ENCODE peak calls at places on chromosomes 7 and 10, in five cellular contexts. O, F, Q, W and I are unnamed samples.
A peak's percentile ranks its signal among the peaks of the same experiment; 100 is the strongest.

GRCh38 chr7:104655592-104655991 is 327.2 kb downstream of the LHFPL3 start:
- DNase-seq in O (no peak), F (no peak), Q (no peak), W (no peak), I (no peak)

GRCh38 chr10:100183482-100183881 is 2.3 kb downstream of the ERLIN1 start:
- DNase-seq in O (no peak), F (no peak), Q (no peak), W (peak; percentile 44), I (peak; percentile 90)

GRCh38 chr7:109377076-109377884 is 807.6 kb downstream of the DNAJB9 start:
- DNase-seq in O (no peak), F (no peak), Q (no peak), W (no peak), I (no peak)

GRCh38 chr10:32210306-32211045 is 136.5 kb downstream of the EPC1 start:
- DNase-seq in O (peak; percentile 65), F (peak; percentile 39), Q (no peak), W (peak; percentile 68), I (peak; percentile 68)

GRCh38 chr7:117238472-117238871 is 84.4 kb downstream of the WNT2 start:
- DNase-seq in O (no peak), F (no peak), Q (no peak), W (no peak), I (no peak)

GRCh38 chr10:21494221-21495001 is 31.1 kb downstream of the SKIDA1 start:
- DNase-seq in O (peak; percentile 57), F (peak; percentile 31), Q (no peak), W (peak; percentile 41), I (no peak)

GRCh38 chr7:132117181-132117580 is 459.1 kb downstream of the PLXNA4 start:
- DNase-seq in O (peak; percentile 70), F (no peak), Q (no peak), W (peak; percentile 8), I (no peak)

GRCh38 chr7:26489404-26489803 is 197.7 kb downstream of the SNX10 start:
- DNase-seq in O (no peak), F (no peak), Q (no peak), W (no peak), I (no peak)

GRCh38 chr7:79241288-79242055 is 212.0 kb downstream of the MAGI2 start:
- DNase-seq in O (peak; percentile 87), F (no peak), Q (no peak), W (peak; percentile 57), I (peak; percentile 84)

GRCh38 chr10:97566338-97566986 is 6.1 kb upstream of the ANKRD2 start:
- DNase-seq in O (no peak), F (no peak), Q (no peak), W (no peak), I (no peak)

GRCh38 chr10:25933653-25934608 is at the start of gene MYO3A:
- DNase-seq in O (no peak), F (no peak), Q (no peak), W (no peak), I (no peak)

GRCh38 chr7:129671276-129671675 is 59.8 kb downstream of the NRF1 start:
- DNase-seq in O (no peak), F (no peak), Q (no peak), W (no peak), I (no peak)

GRCh38 chr10:102412293-102412692 is 6.3 kb downstream of the PSD start:
- DNase-seq in O (no peak), F (no peak), Q (no peak), W (no peak), I (no peak)

GRCh38 chr10:70109064-70109729 is 23.4 kb downstream of the AIFM2 start:
- DNase-seq in O (no peak), F (no peak), Q (no peak), W (no peak), I (no peak)

GRCh38 chr7:40268836-40269235 is 134.0 kb downstream of the SUGCT start:
- DNase-seq in O (no peak), F (no peak), Q (no peak), W (no peak), I (no peak)

GRCh38 chr7:100053201-100053600 is 3.6 kb downstream of the ZSCAN21 start:
- DNase-seq in O (peak; percentile 51), F (no peak), Q (peak; percentile 37), W (peak; percentile 80), I (peak; percentile 81)

GRCh38 chr10:68561804-68562649 is 1.9 kb downstream of the TET1 start:
- DNase-seq in O (peak; percentile 52), F (no peak), Q (no peak), W (peak; percentile 66), I (peak; percentile 25)

GRCh38 chr7:101953248-101953819 is 135.9 kb downstream of the CUX1 start:
- DNase-seq in O (peak; percentile 58), F (peak; percentile 26), Q (peak; percentile 20), W (peak; percentile 98), I (peak; percentile 100)

GRCh38 chr7:157576415-157576814 is 239.6 kb downstream of the DNAJB6 start:
- DNase-seq in O (no peak), F (peak; percentile 61), Q (no peak), W (no peak), I (no peak)

GRCh38 chr7:132783824-132784223 is 207.6 kb upstream of the PLXNA4 start:
- DNase-seq in O (peak; percentile 96), F (no peak), Q (no peak), W (peak; percentile 76), I (peak; percentile 78)

GRCh38 chr7:77699056-77699455 is 2.8 kb downstream of the RSBN1L start:
- DNase-seq in O (no peak), F (no peak), Q (no peak), W (no peak), I (no peak)

GRCh38 chr7:43362652-43363428 is 220.1 kb upstream of the STK17A start:
- DNase-seq in O (peak; percentile 56), F (no peak), Q (no peak), W (peak; percentile 45), I (peak; percentile 69)

GRCh38 chr7:104137971-104138370 is 69.8 kb downstream of the ORC5 start:
- DNase-seq in O (peak; percentile 79), F (no peak), Q (no peak), W (peak; percentile 67), I (peak; percentile 60)